ENCODE peak calls at places on chromosomes 13 and 19, in six cellular contexts. L is amniotic stem cell, T is thoracic aorta, V is GM23248, Z is NCI-H187 treated with DMSO at 0.1 percent for 48 hours, G is WTC11. D is an unnamed sample.

GRCh38 chr13:32228330-32229041 is 86.7 kb downstream of the ZAR1L start:
- DNase-seq in L (no peak), T (no peak), V (peak), Z (no peak), G (no peak), D (peak)

GRCh38 chr19:35748106-35749020 is at the start of gene LIN37:
- DNase-seq in L (peak), T (peak), V (peak), Z (peak), G (peak), D (peak)

GRCh38 chr19:10625003-10625761 is at the start of gene SLC44A2:
- DNase-seq in L (no peak), T (no peak), V (peak), Z (no peak), G (peak), D (peak)

GRCh38 chr19:10888421-10888866 is 17.1 kb downstream of the CARM1 start:
- DNase-seq in L (no peak), T (no peak), V (no peak), Z (no peak), G (peak), D (no peak)

GRCh38 chr19:15466851-15467733 is 2.7 kb upstream of the RASAL3 start:
- DNase-seq in L (no peak), T (no peak), V (peak), Z (no peak), G (no peak), D (peak)

GRCh38 chr19:31438401-31439269 is 89.4 kb upstream of the TSHZ3 start:
- DNase-seq in L (no peak), T (no peak), V (no peak), Z (no peak), G (no peak), D (no peak)

GRCh38 chr19:32748497-32748896 is 28.9 kb downstream of the TDRD12 start:
- DNase-seq in L (no peak), T (no peak), V (no peak), Z (no peak), G (peak), D (no peak)

GRCh38 chr19:8302357-8302691 is 5.8 kb downstream of the CD320 start:
- DNase-seq in L (no peak), T (no peak), V (no peak), Z (no peak), G (peak), D (no peak)

GRCh38 chr13:99926014-99926731 is 45.4 kb downstream of the ZIC5 start:
- DNase-seq in L (no peak), T (no peak), V (peak), Z (peak), G (no peak), D (peak)

GRCh38 chr19:48390188-48391099 is 907 bp downstream of the KDELR1 start:
- DNase-seq in L (peak), T (no peak), V (peak), Z (no peak), G (peak), D (peak)

GRCh38 chr19:45638930-45639729 is at the start of gene EML2:
- DNase-seq in L (no peak), T (no peak), V (peak), Z (no peak), G (peak), D (peak)

GRCh38 chr19:1189419-1189818 is 15.4 kb upstream of the SBNO2 start:
- DNase-seq in L (no peak), T (no peak), V (no peak), Z (no peak), G (no peak), D (peak)

GRCh38 chr19:797528-798414 is 519 bp downstream of the PTBP1 start:
- DNase-seq in L (peak), T (peak), V (peak), Z (peak), G (peak), D (peak)

GRCh38 chr13:110618780-110619179 is 3.4 kb downstream of the NAXD start:
- DNase-seq in L (no peak), T (no peak), V (no peak), Z (no peak), G (no peak), D (no peak)

GRCh38 chr19:57465680-57466381 is 8.9 kb upstream of the VN1R1 start:
- DNase-seq in L (no peak), T (no peak), V (peak), Z (no peak), G (peak), D (peak)

GRCh38 chr13:79548886-79549285 is 67.9 kb downstream of the NDFIP2 start:
- DNase-seq in L (no peak), T (no peak), V (no peak), Z (no peak), G (no peak), D (no peak)

GRCh38 chr13:35649162-35649561 is 172.7 kb upstream of the MAB21L1 start:
- DNase-seq in L (no peak), T (no peak), V (peak), Z (no peak), G (no peak), D (no peak)

GRCh38 chr13:48504606-48505369 is 28.1 kb downstream of the RCBTB2 start:
- DNase-seq in L (no peak), T (no peak), V (no peak), Z (no peak), G (no peak), D (no peak)

GRCh38 chr13:73248711-73249580 is 190.1 kb downstream of the KLF5 start:
- DNase-seq in L (no peak), T (no peak), V (no peak), Z (no peak), G (no peak), D (peak)

GRCh38 chr19:39531834-39532232 is 819 bp downstream of the EID2B start:
- DNase-seq in L (no peak), T (no peak), V (peak), Z (no peak), G (no peak), D (no peak)

GRCh38 chr19:7456964-7457541 is 31.8 kb downstream of the PEX11G start:
- DNase-seq in L (no peak), T (no peak), V (peak), Z (no peak), G (no peak), D (peak)

GRCh38 chr13:98273824-98274786 is 97.0 kb upstream of the RNF113B start:
- DNase-seq in L (no peak), T (no peak), V (no peak), Z (no peak), G (peak), D (no peak)

GRCh38 chr13:100608906-100609305 is 20.3 kb upstream of the GGACT start:
- DNase-seq in L (no peak), T (no peak), V (no peak), Z (no peak), G (no peak), D (peak)

GRCh38 chr13:110302986-110303385 is 4.0 kb downstream of the COL4A1 start:
- DNase-seq in L (no peak), T (no peak), V (no peak), Z (no peak), G (no peak), D (peak)